ENCODE peak calls at places on chromosome 4, in six cellular contexts. One of them, this sample, is unnamed. For H3K4me1, the result is how much of the 10 kb centered on the place peaks cover.

GRCh38 chr4:144300616-144301015 is 160.1 kb upstream of the GYPA start:
- DNase-seq in sigmoid colon: no peak
- DNase-seq in astrocyte: no peak
- DNase-seq in SK-N-SH: no peak
- DNase-seq in testis: no peak
- DNase-seq in H9: no peak
- DNase-seq in this sample: no peak

GRCh38 chr4:182427530-182427929 is 184.3 kb downstream of the TENM3 start:
- DNase-seq in sigmoid colon: no peak
- DNase-seq in astrocyte: peak
- DNase-seq in SK-N-SH: no peak
- DNase-seq in testis: no peak
- DNase-seq in H9: no peak
- DNase-seq in this sample: no peak

GRCh38 chr4:15353207-15353606 is 74.6 kb upstream of the C1QTNF7 start:
- DNase-seq in sigmoid colon: no peak
- DNase-seq in astrocyte: no peak
- DNase-seq in SK-N-SH: no peak
- DNase-seq in testis: no peak
- DNase-seq in H9: no peak
- DNase-seq in this sample: no peak

GRCh38 chr4:49063670-49064069 is 77.6 kb downstream of the CWH43 start:
- DNase-seq in sigmoid colon: no peak
- DNase-seq in astrocyte: no peak
- DNase-seq in SK-N-SH: no peak
- DNase-seq in testis: no peak
- DNase-seq in H9: no peak
- DNase-seq in this sample: no peak

GRCh38 chr4:41362647-41363383 is 106.1 kb downstream of the UCHL1 start:
- DNase-seq in sigmoid colon: no peak
- DNase-seq in astrocyte: no peak
- DNase-seq in SK-N-SH: no peak
- DNase-seq in testis: no peak
- DNase-seq in H9: peak
- DNase-seq in this sample: no peak

GRCh38 chr4:3482707-3483106 is 19.6 kb downstream of the DOK7 start:
- DNase-seq in sigmoid colon: no peak
- DNase-seq in astrocyte: no peak
- DNase-seq in SK-N-SH: no peak
- DNase-seq in testis: no peak
- DNase-seq in H9: no peak
- DNase-seq in this sample: no peak

GRCh38 chr4:169440446-169440845 is 169.7 kb upstream of the SH3RF1 start:
- DNase-seq in sigmoid colon: no peak
- DNase-seq in astrocyte: peak
- DNase-seq in SK-N-SH: no peak
- DNase-seq in testis: no peak
- DNase-seq in H9: no peak
- DNase-seq in this sample: no peak

GRCh38 chr4:86543560-86544312 is 50.4 kb upstream of the PTPN13 start:
- DNase-seq in sigmoid colon: no peak
- DNase-seq in astrocyte: peak
- DNase-seq in SK-N-SH: no peak
- DNase-seq in testis: peak
- DNase-seq in H9: no peak
- DNase-seq in this sample: no peak

GRCh38 chr4:77579406-77580076 is 26.1 kb upstream of the CXCL13 start:
- DNase-seq in sigmoid colon: no peak
- DNase-seq in astrocyte: peak
- DNase-seq in SK-N-SH: no peak
- DNase-seq in testis: no peak
- DNase-seq in H9: no peak
- DNase-seq in this sample: no peak

GRCh38 chr4:164779811-164780216 is 25.9 kb downstream of the SMIM31 start:
- DNase-seq in sigmoid colon: no peak
- DNase-seq in astrocyte: peak
- DNase-seq in SK-N-SH: peak
- DNase-seq in testis: peak
- DNase-seq in H9: peak
- DNase-seq in this sample: peak

GRCh38 chr4:38560763-38561558 is 103.0 kb upstream of the KLF3 start:
- DNase-seq in sigmoid colon: no peak
- DNase-seq in astrocyte: no peak
- DNase-seq in SK-N-SH: no peak
- DNase-seq in testis: no peak
- DNase-seq in H9: no peak
- DNase-seq in this sample: no peak

GRCh38 chr4:104870495-104871228 is 276.0 kb upstream of the TET2 start:
- DNase-seq in sigmoid colon: no peak
- DNase-seq in astrocyte: no peak
- DNase-seq in SK-N-SH: no peak
- DNase-seq in testis: no peak
- DNase-seq in H9: no peak
- DNase-seq in this sample: no peak

GRCh38 chr4:38819569-38819968 is 15.0 kb upstream of the TLR1 start:
- DNase-seq in sigmoid colon: no peak
- DNase-seq in astrocyte: peak
- DNase-seq in SK-N-SH: no peak
- DNase-seq in testis: no peak
- DNase-seq in H9: no peak
- DNase-seq in this sample: no peak

GRCh38 chr4:183797445-183798248 is 107.5 kb upstream of the STOX2 start:
- DNase-seq in sigmoid colon: no peak
- DNase-seq in astrocyte: peak
- DNase-seq in SK-N-SH: peak
- DNase-seq in testis: peak
- DNase-seq in H9: peak
- DNase-seq in this sample: peak

GRCh38 chr4:47619691-47620090 is 134.6 kb downstream of the ATP10D start:
- DNase-seq in sigmoid colon: no peak
- DNase-seq in astrocyte: no peak
- DNase-seq in SK-N-SH: no peak
- DNase-seq in testis: no peak
- DNase-seq in H9: no peak
- DNase-seq in this sample: no peak

GRCh38 chr4:156870166-156870565 is 101.4 kb downstream of the PDGFC start:
- DNase-seq in sigmoid colon: no peak
- DNase-seq in astrocyte: no peak
- DNase-seq in SK-N-SH: no peak
- DNase-seq in testis: no peak
- DNase-seq in H9: no peak
- DNase-seq in this sample: no peak

DNA sequence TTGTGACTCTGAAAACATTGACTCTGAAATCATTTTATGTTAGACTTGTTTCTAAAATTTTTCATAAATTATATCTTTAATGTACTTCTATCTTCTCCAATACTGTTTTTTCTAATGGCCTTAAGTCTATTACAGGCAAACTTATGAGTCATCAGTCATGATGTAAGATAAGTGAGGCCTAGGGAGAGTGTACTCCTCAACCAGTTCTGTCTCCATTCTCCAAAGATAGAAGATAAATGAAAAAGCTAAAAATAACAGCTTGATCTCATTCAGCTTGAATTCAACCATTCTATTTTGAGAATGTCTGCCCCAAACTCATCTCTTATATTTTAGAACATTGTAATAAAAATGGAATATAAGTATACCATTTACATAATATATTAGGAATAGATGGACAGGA is 34.5 kb downstream of the STBD1 start:
- DNase-seq in sigmoid colon: no peak
- DNase-seq in astrocyte: peak
- DNase-seq in SK-N-SH: no peak
- DNase-seq in testis: no peak
- DNase-seq in H9: no peak
- DNase-seq in this sample: no peak
- H3K4me1 ChIP-seq in sigmoid colon: under half
- H3K4me1 ChIP-seq in astrocyte: under half
- H3K4me1 ChIP-seq in SK-N-SH: under half
- H3K4me1 ChIP-seq in testis: under half
- H3K4me1 ChIP-seq in H9: under half
- H3K4me1 ChIP-seq in this sample: under half

GRCh38 chr4:172596206-172596605 is 572.4 kb upstream of the GALNT7 start:
- DNase-seq in sigmoid colon: no peak
- DNase-seq in astrocyte: no peak
- DNase-seq in SK-N-SH: no peak
- DNase-seq in testis: no peak
- DNase-seq in H9: peak
- DNase-seq in this sample: no peak
- TF ChIP-seq CTCF in sigmoid colon: no peak
- TF ChIP-seq CTCF in astrocyte: no peak
- TF ChIP-seq CTCF in SK-N-SH: no peak
- TF ChIP-seq CTCF in testis: no peak
- TF ChIP-seq CTCF in H9: peak
- TF ChIP-seq CTCF in this sample: peak

GRCh38 chr4:6692806-6693205 is 872 bp upstream of the S100P start:
- DNase-seq in sigmoid colon: no peak
- DNase-seq in astrocyte: no peak
- DNase-seq in SK-N-SH: no peak
- DNase-seq in testis: no peak
- DNase-seq in H9: no peak
- DNase-seq in this sample: no peak
- H3K27ac ChIP-seq in sigmoid colon: no peak
- H3K27ac ChIP-seq in astrocyte: no peak
- H3K27ac ChIP-seq in SK-N-SH: no peak
- H3K27ac ChIP-seq in testis: no peak
- H3K27ac ChIP-seq in H9: no peak
- H3K27ac ChIP-seq in this sample: peak

GRCh38 chr4:153246446-153247115 is 42.3 kb downstream of the TRIM2 start:
- DNase-seq in sigmoid colon: no peak
- DNase-seq in astrocyte: no peak
- DNase-seq in SK-N-SH: no peak
- DNase-seq in testis: no peak
- DNase-seq in H9: no peak
- DNase-seq in this sample: peak
- H3K4me1 ChIP-seq in sigmoid colon: under half
- H3K4me1 ChIP-seq in astrocyte: under half
- H3K4me1 ChIP-seq in SK-N-SH: under half
- H3K4me1 ChIP-seq in testis: under half
- H3K4me1 ChIP-seq in H9: under half
- H3K4me1 ChIP-seq in this sample: under half